ENCODE peak calls at places on chromosomes 4 and X, in five cellular contexts. One of them, this sample, is unnamed.
A peak's percentile ranks its signal among the peaks of the same experiment; 100 is the strongest.

GRCh38 chr4:150218447-150218846 is 140.2 kb downstream of the DCLK2 start:
- DNase-seq in GM19239: no peak
- DNase-seq in T-helper 2 cell: no peak
- DNase-seq in CD8-positive, alpha-beta T cell: no peak
- DNase-seq in progenitor cell of endocrine pancreas: no peak
- DNase-seq in this sample: no peak

GRCh38 chrX:105618393-105619101 is 203.8 kb upstream of the NRK start:
- DNase-seq in GM19239: no peak
- DNase-seq in T-helper 2 cell: no peak
- DNase-seq in progenitor cell of endocrine pancreas: no peak
- DNase-seq in CD8-positive, alpha-beta T cell: no peak
- DNase-seq in this sample: no peak

GRCh38 chr4:2045518-2045951 is 13.6 kb upstream of the NAT8L start:
- DNase-seq in CD8-positive, alpha-beta T cell: no peak
- DNase-seq in progenitor cell of endocrine pancreas: no peak
- DNase-seq in GM19239: no peak
- DNase-seq in T-helper 2 cell: no peak
- DNase-seq in this sample: no peak

GRCh38 chr4:36244257-36245084 is at the start of gene ARAP2:
- DNase-seq in T-helper 2 cell: peak; percentile 67
- DNase-seq in CD8-positive, alpha-beta T cell: peak; percentile 84
- DNase-seq in progenitor cell of endocrine pancreas: peak; percentile 48
- DNase-seq in GM19239: peak; percentile 42
- DNase-seq in this sample: peak; percentile 89

GRCh38 chr4:172393220-172393619 is 580.0 kb downstream of the GALNTL6 start:
- DNase-seq in progenitor cell of endocrine pancreas: no peak
- DNase-seq in CD8-positive, alpha-beta T cell: no peak
- DNase-seq in GM19239: no peak
- DNase-seq in T-helper 2 cell: no peak
- DNase-seq in this sample: no peak

GRCh38 chr4:139922625-139923024 is 231.4 kb downstream of the MAML3 start:
- DNase-seq in T-helper 2 cell: no peak
- DNase-seq in CD8-positive, alpha-beta T cell: no peak
- DNase-seq in GM19239: no peak
- DNase-seq in progenitor cell of endocrine pancreas: no peak
- DNase-seq in this sample: no peak

GRCh38 chr4:151553874-151554273 is 144.9 kb downstream of the FHIP1A start:
- DNase-seq in CD8-positive, alpha-beta T cell: no peak
- DNase-seq in T-helper 2 cell: no peak
- DNase-seq in GM19239: no peak
- DNase-seq in progenitor cell of endocrine pancreas: no peak
- DNase-seq in this sample: no peak

GRCh38 chr4:7939377-7940108 is at the start of gene AFAP1:
- DNase-seq in progenitor cell of endocrine pancreas: peak; percentile 90
- DNase-seq in T-helper 2 cell: peak; percentile 85
- DNase-seq in CD8-positive, alpha-beta T cell: peak; percentile 90
- DNase-seq in GM19239: peak; percentile 97
- DNase-seq in this sample: peak; percentile 89

GRCh38 chr4:164943192-164943591 is 34.3 kb downstream of the TRIM61 start:
- DNase-seq in progenitor cell of endocrine pancreas: no peak
- DNase-seq in GM19239: no peak
- DNase-seq in T-helper 2 cell: no peak
- DNase-seq in CD8-positive, alpha-beta T cell: no peak
- DNase-seq in this sample: no peak

GRCh38 chr4:10737335-10737734 is 52.8 kb upstream of the CLNK start:
- DNase-seq in GM19239: no peak
- DNase-seq in progenitor cell of endocrine pancreas: no peak
- DNase-seq in T-helper 2 cell: no peak
- DNase-seq in CD8-positive, alpha-beta T cell: no peak
- DNase-seq in this sample: no peak

GRCh38 chr4:123672987-123673386 is 276.4 kb downstream of the SPRY1 start:
- DNase-seq in GM19239: no peak
- DNase-seq in T-helper 2 cell: no peak
- DNase-seq in CD8-positive, alpha-beta T cell: no peak
- DNase-seq in progenitor cell of endocrine pancreas: no peak
- DNase-seq in this sample: no peak

GRCh38 chr4:48767055-48767454 is 13.0 kb downstream of the FRYL start:
- DNase-seq in CD8-positive, alpha-beta T cell: no peak
- DNase-seq in progenitor cell of endocrine pancreas: no peak
- DNase-seq in T-helper 2 cell: no peak
- DNase-seq in GM19239: no peak
- DNase-seq in this sample: no peak

GRCh38 chr4:6177587-6178197 is 22.7 kb downstream of the JAKMIP1 start:
- DNase-seq in progenitor cell of endocrine pancreas: no peak
- DNase-seq in CD8-positive, alpha-beta T cell: peak; percentile 66
- DNase-seq in GM19239: no peak
- DNase-seq in T-helper 2 cell: peak; percentile 25
- DNase-seq in this sample: peak; percentile 55